ENCODE peak calls at places on chromosome 13, in nine cellular contexts. One of them, this sample, is unnamed. For H3K4me1, the result is how much of the 10 kb centered on the place peaks cover.

GRCh38 chr13:76792680-76793334 is 93.4 kb downstream of the KCTD12 start:
- DNase-seq in foreskin keratinocyte: no peak
- DNase-seq in CD4-positive, CD25-positive, alpha-beta regulatory T cell: no peak
- DNase-seq in upper lobe of left lung: peak
- DNase-seq in OCI-LY7: no peak
- DNase-seq in cardiac muscle cell: no peak
- DNase-seq in tibial nerve: peak
- DNase-seq in esophagus squamous epithelium: no peak
- DNase-seq in mucosa of descending colon: peak
- DNase-seq in this sample: no peak

GRCh38 chr13:44058586-44059238 is 179.0 kb downstream of the LACC1 start:
- DNase-seq in foreskin keratinocyte: no peak
- DNase-seq in mucosa of descending colon: no peak
- DNase-seq in tibial nerve: no peak
- DNase-seq in cardiac muscle cell: no peak
- DNase-seq in OCI-LY7: no peak
- DNase-seq in esophagus squamous epithelium: no peak
- DNase-seq in CD4-positive, CD25-positive, alpha-beta regulatory T cell: no peak
- DNase-seq in upper lobe of left lung: no peak
- DNase-seq in this sample: no peak

GRCh38 chr13:30864352-30865130 is 41.5 kb upstream of the MEDAG start:
- DNase-seq in esophagus squamous epithelium: no peak
- DNase-seq in tibial nerve: no peak
- DNase-seq in upper lobe of left lung: no peak
- DNase-seq in CD4-positive, CD25-positive, alpha-beta regulatory T cell: no peak
- DNase-seq in cardiac muscle cell: no peak
- DNase-seq in foreskin keratinocyte: peak
- DNase-seq in OCI-LY7: no peak
- DNase-seq in mucosa of descending colon: no peak
- DNase-seq in this sample: no peak

GRCh38 chr13:31334547-31334946 is 134.8 kb downstream of the B3GLCT start:
- DNase-seq in mucosa of descending colon: no peak
- DNase-seq in cardiac muscle cell: no peak
- DNase-seq in upper lobe of left lung: no peak
- DNase-seq in foreskin keratinocyte: no peak
- DNase-seq in OCI-LY7: no peak
- DNase-seq in esophagus squamous epithelium: no peak
- DNase-seq in tibial nerve: no peak
- DNase-seq in CD4-positive, CD25-positive, alpha-beta regulatory T cell: no peak
- DNase-seq in this sample: no peak

GRCh38 chr13:67554746-67555452 is 324.8 kb upstream of the PCDH9 start:
- DNase-seq in upper lobe of left lung: no peak
- DNase-seq in cardiac muscle cell: no peak
- DNase-seq in mucosa of descending colon: no peak
- DNase-seq in tibial nerve: no peak
- DNase-seq in OCI-LY7: no peak
- DNase-seq in CD4-positive, CD25-positive, alpha-beta regulatory T cell: no peak
- DNase-seq in esophagus squamous epithelium: no peak
- DNase-seq in foreskin keratinocyte: no peak
- DNase-seq in this sample: no peak

GRCh38 chr13:25860862-25861261 is 191.0 kb downstream of the SHISA2 start:
- DNase-seq in foreskin keratinocyte: peak
- DNase-seq in CD4-positive, CD25-positive, alpha-beta regulatory T cell: no peak
- DNase-seq in esophagus squamous epithelium: no peak
- DNase-seq in mucosa of descending colon: no peak
- DNase-seq in OCI-LY7: no peak
- DNase-seq in upper lobe of left lung: no peak
- DNase-seq in tibial nerve: no peak
- DNase-seq in cardiac muscle cell: no peak
- DNase-seq in this sample: no peak

GRCh38 chr13:73870036-73870741 is 264.0 kb downstream of the KLF12 start:
- DNase-seq in CD4-positive, CD25-positive, alpha-beta regulatory T cell: no peak
- DNase-seq in esophagus squamous epithelium: no peak
- DNase-seq in mucosa of descending colon: peak
- DNase-seq in foreskin keratinocyte: no peak
- DNase-seq in tibial nerve: no peak
- DNase-seq in upper lobe of left lung: no peak
- DNase-seq in OCI-LY7: no peak
- DNase-seq in cardiac muscle cell: no peak
- DNase-seq in this sample: no peak

GRCh38 chr13:49444517-49445395 is 682 bp downstream of the SETDB2 start:
- DNase-seq in esophagus squamous epithelium: no peak
- DNase-seq in upper lobe of left lung: peak
- DNase-seq in foreskin keratinocyte: peak
- DNase-seq in cardiac muscle cell: peak
- DNase-seq in OCI-LY7: peak
- DNase-seq in mucosa of descending colon: peak
- DNase-seq in CD4-positive, CD25-positive, alpha-beta regulatory T cell: peak
- DNase-seq in tibial nerve: peak
- DNase-seq in this sample: no peak

GRCh38 chr13:113832631-113833030 is 31.2 kb downstream of the GAS6 start:
- DNase-seq in cardiac muscle cell: no peak
- DNase-seq in esophagus squamous epithelium: no peak
- DNase-seq in foreskin keratinocyte: no peak
- DNase-seq in upper lobe of left lung: no peak
- DNase-seq in tibial nerve: no peak
- DNase-seq in CD4-positive, CD25-positive, alpha-beta regulatory T cell: no peak
- DNase-seq in OCI-LY7: no peak
- DNase-seq in mucosa of descending colon: no peak
- DNase-seq in this sample: no peak

GRCh38 chr13:30846311-30846710 is 59.8 kb upstream of the MEDAG start:
- DNase-seq in OCI-LY7: no peak
- DNase-seq in foreskin keratinocyte: peak
- DNase-seq in CD4-positive, CD25-positive, alpha-beta regulatory T cell: no peak
- DNase-seq in esophagus squamous epithelium: no peak
- DNase-seq in mucosa of descending colon: no peak
- DNase-seq in tibial nerve: no peak
- DNase-seq in upper lobe of left lung: no peak
- DNase-seq in cardiac muscle cell: no peak
- DNase-seq in this sample: no peak

GRCh38 chr13:49610176-49610575 is 18.1 kb upstream of the ARL11 start:
- DNase-seq in cardiac muscle cell: peak
- DNase-seq in upper lobe of left lung: no peak
- DNase-seq in CD4-positive, CD25-positive, alpha-beta regulatory T cell: no peak
- DNase-seq in mucosa of descending colon: no peak
- DNase-seq in OCI-LY7: peak
- DNase-seq in esophagus squamous epithelium: no peak
- DNase-seq in foreskin keratinocyte: no peak
- DNase-seq in tibial nerve: no peak
- DNase-seq in this sample: no peak

GRCh38 chr13:23642110-23642509 is 71.9 kb downstream of the TNFRSF19 start:
- DNase-seq in tibial nerve: no peak
- DNase-seq in OCI-LY7: no peak
- DNase-seq in upper lobe of left lung: no peak
- DNase-seq in mucosa of descending colon: no peak
- DNase-seq in esophagus squamous epithelium: no peak
- DNase-seq in CD4-positive, CD25-positive, alpha-beta regulatory T cell: no peak
- DNase-seq in cardiac muscle cell: no peak
- DNase-seq in foreskin keratinocyte: no peak
- DNase-seq in this sample: no peak

GRCh38 chr13:72567566-72567965 is 159.9 kb downstream of the MZT1 start:
- DNase-seq in esophagus squamous epithelium: no peak
- DNase-seq in OCI-LY7: no peak
- DNase-seq in foreskin keratinocyte: no peak
- DNase-seq in CD4-positive, CD25-positive, alpha-beta regulatory T cell: no peak
- DNase-seq in cardiac muscle cell: no peak
- DNase-seq in tibial nerve: no peak
- DNase-seq in mucosa of descending colon: no peak
- DNase-seq in upper lobe of left lung: no peak
- DNase-seq in this sample: no peak

GRCh38 chr13:23740002-23740401 is 149.2 kb downstream of the MIPEP start:
- DNase-seq in OCI-LY7: no peak
- DNase-seq in cardiac muscle cell: no peak
- DNase-seq in upper lobe of left lung: no peak
- DNase-seq in foreskin keratinocyte: no peak
- DNase-seq in mucosa of descending colon: no peak
- DNase-seq in tibial nerve: no peak
- DNase-seq in esophagus squamous epithelium: no peak
- DNase-seq in CD4-positive, CD25-positive, alpha-beta regulatory T cell: no peak
- DNase-seq in this sample: no peak

GRCh38 chr13:36745436-36745835 is 71.6 kb downstream of the SERTM1 start:
- DNase-seq in OCI-LY7: no peak
- DNase-seq in foreskin keratinocyte: no peak
- DNase-seq in upper lobe of left lung: no peak
- DNase-seq in cardiac muscle cell: no peak
- DNase-seq in mucosa of descending colon: no peak
- DNase-seq in tibial nerve: no peak
- DNase-seq in esophagus squamous epithelium: no peak
- DNase-seq in CD4-positive, CD25-positive, alpha-beta regulatory T cell: no peak
- DNase-seq in this sample: no peak

GRCh38 chr13:102550507-102550906 is 46.3 kb upstream of the TPP2 start:
- DNase-seq in cardiac muscle cell: no peak
- DNase-seq in tibial nerve: no peak
- DNase-seq in OCI-LY7: no peak
- DNase-seq in foreskin keratinocyte: no peak
- DNase-seq in upper lobe of left lung: no peak
- DNase-seq in mucosa of descending colon: no peak
- DNase-seq in CD4-positive, CD25-positive, alpha-beta regulatory T cell: no peak
- DNase-seq in esophagus squamous epithelium: no peak
- DNase-seq in this sample: no peak

GRCh38 chr13:78147905-78148304 is 229.3 kb upstream of the EDNRB start:
- DNase-seq in esophagus squamous epithelium: no peak
- DNase-seq in upper lobe of left lung: no peak
- DNase-seq in foreskin keratinocyte: peak
- DNase-seq in OCI-LY7: no peak
- DNase-seq in tibial nerve: no peak
- DNase-seq in cardiac muscle cell: no peak
- DNase-seq in CD4-positive, CD25-positive, alpha-beta regulatory T cell: no peak
- DNase-seq in mucosa of descending colon: no peak
- DNase-seq in this sample: no peak

GRCh38 chr13:78334059-78334458 is 269.3 kb downstream of the POU4F1 start:
- DNase-seq in esophagus squamous epithelium: no peak
- DNase-seq in CD4-positive, CD25-positive, alpha-beta regulatory T cell: no peak
- DNase-seq in tibial nerve: no peak
- DNase-seq in mucosa of descending colon: no peak
- DNase-seq in foreskin keratinocyte: no peak
- DNase-seq in cardiac muscle cell: no peak
- DNase-seq in OCI-LY7: no peak
- DNase-seq in upper lobe of left lung: no peak
- DNase-seq in this sample: no peak

GRCh38 chr13:85549819-85550218 is 249.4 kb downstream of the SLITRK6 start:
- DNase-seq in upper lobe of left lung: no peak
- DNase-seq in CD4-positive, CD25-positive, alpha-beta regulatory T cell: no peak
- DNase-seq in cardiac muscle cell: no peak
- DNase-seq in OCI-LY7: no peak
- DNase-seq in foreskin keratinocyte: no peak
- DNase-seq in mucosa of descending colon: no peak
- DNase-seq in tibial nerve: no peak
- DNase-seq in esophagus squamous epithelium: no peak
- DNase-seq in this sample: no peak

GRCh38 chr13:99501952-99502310 is 659 bp downstream of the TM9SF2 start:
- DNase-seq in mucosa of descending colon: peak
- DNase-seq in upper lobe of left lung: peak
- DNase-seq in esophagus squamous epithelium: no peak
- DNase-seq in CD4-positive, CD25-positive, alpha-beta regulatory T cell: no peak
- DNase-seq in foreskin keratinocyte: no peak
- DNase-seq in OCI-LY7: peak
- DNase-seq in cardiac muscle cell: peak
- DNase-seq in tibial nerve: no peak
- DNase-seq in this sample: no peak

GRCh38 chr13:45340422-45341033 is 455 bp downstream of the TPT1 start:
- DNase-seq in cardiac muscle cell: peak
- DNase-seq in esophagus squamous epithelium: peak
- DNase-seq in CD4-positive, CD25-positive, alpha-beta regulatory T cell: peak
- DNase-seq in mucosa of descending colon: peak
- DNase-seq in tibial nerve: peak
- DNase-seq in foreskin keratinocyte: peak
- DNase-seq in upper lobe of left lung: peak
- DNase-seq in OCI-LY7: peak
- DNase-seq in this sample: peak
- H3K4me1 ChIP-seq in cardiac muscle cell: under half
- H3K4me1 ChIP-seq in esophagus squamous epithelium: under half
- H3K4me1 ChIP-seq in CD4-positive, CD25-positive, alpha-beta regulatory T cell: half or more
- H3K4me1 ChIP-seq in mucosa of descending colon: under half
- H3K4me1 ChIP-seq in tibial nerve: under half
- H3K4me1 ChIP-seq in foreskin keratinocyte: under half
- H3K4me1 ChIP-seq in upper lobe of left lung: half or more
- H3K4me1 ChIP-seq in OCI-LY7: under half
- H3K4me1 ChIP-seq in this sample: under half

DNA sequence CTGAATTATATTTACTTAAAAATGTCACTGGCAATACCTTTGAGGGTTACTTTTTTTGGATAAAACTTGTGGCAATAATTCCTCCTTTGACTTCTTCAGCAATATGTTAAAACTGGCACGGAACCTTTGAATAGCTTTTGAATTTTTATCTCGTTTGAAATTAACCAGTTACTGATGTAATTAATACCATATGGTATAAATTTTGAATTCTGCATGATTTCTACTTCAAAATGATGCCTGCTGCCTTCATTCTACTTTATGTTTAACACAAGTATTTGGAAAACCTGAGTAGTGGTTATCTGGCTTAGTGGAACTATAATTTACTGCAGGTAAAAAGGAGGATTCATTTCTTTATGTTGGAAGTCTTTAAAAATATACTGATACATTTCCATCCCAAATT is 85.3 kb downstream of the LRCH1 start:
- DNase-seq in tibial nerve: no peak
- DNase-seq in mucosa of descending colon: no peak
- DNase-seq in OCI-LY7: no peak
- DNase-seq in cardiac muscle cell: no peak
- DNase-seq in CD4-positive, CD25-positive, alpha-beta regulatory T cell: no peak
- DNase-seq in upper lobe of left lung: no peak
- DNase-seq in esophagus squamous epithelium: no peak
- DNase-seq in foreskin keratinocyte: no peak
- DNase-seq in this sample: no peak
- H3K4me1 ChIP-seq in tibial nerve: under half
- H3K4me1 ChIP-seq in mucosa of descending colon: under half
- H3K4me1 ChIP-seq in OCI-LY7: under half
- H3K4me1 ChIP-seq in cardiac muscle cell: under half
- H3K4me1 ChIP-seq in CD4-positive, CD25-positive, alpha-beta regulatory T cell: under half
- H3K4me1 ChIP-seq in upper lobe of left lung: under half
- H3K4me1 ChIP-seq in esophagus squamous epithelium: under half
- H3K4me1 ChIP-seq in foreskin keratinocyte: under half
- H3K4me1 ChIP-seq in this sample: half or more

GRCh38 chr13:46076827-46077226 is 24.3 kb upstream of the ZC3H13 start:
- DNase-seq in foreskin keratinocyte: no peak
- DNase-seq in upper lobe of left lung: no peak
- DNase-seq in esophagus squamous epithelium: no peak
- DNase-seq in OCI-LY7: no peak
- DNase-seq in CD4-positive, CD25-positive, alpha-beta regulatory T cell: no peak
- DNase-seq in cardiac muscle cell: no peak
- DNase-seq in tibial nerve: no peak
- DNase-seq in mucosa of descending colon: no peak
- DNase-seq in this sample: no peak
- H3K4me1 ChIP-seq in foreskin keratinocyte: under half
- H3K4me1 ChIP-seq in upper lobe of left lung: under half
- H3K4me1 ChIP-seq in esophagus squamous epithelium: under half
- H3K4me1 ChIP-seq in OCI-LY7: under half
- H3K4me1 ChIP-seq in CD4-positive, CD25-positive, alpha-beta regulatory T cell: under half
- H3K4me1 ChIP-seq in cardiac muscle cell: under half
- H3K4me1 ChIP-seq in tibial nerve: under half
- H3K4me1 ChIP-seq in mucosa of descending colon: under half
- H3K4me1 ChIP-seq in this sample: under half

DNA sequence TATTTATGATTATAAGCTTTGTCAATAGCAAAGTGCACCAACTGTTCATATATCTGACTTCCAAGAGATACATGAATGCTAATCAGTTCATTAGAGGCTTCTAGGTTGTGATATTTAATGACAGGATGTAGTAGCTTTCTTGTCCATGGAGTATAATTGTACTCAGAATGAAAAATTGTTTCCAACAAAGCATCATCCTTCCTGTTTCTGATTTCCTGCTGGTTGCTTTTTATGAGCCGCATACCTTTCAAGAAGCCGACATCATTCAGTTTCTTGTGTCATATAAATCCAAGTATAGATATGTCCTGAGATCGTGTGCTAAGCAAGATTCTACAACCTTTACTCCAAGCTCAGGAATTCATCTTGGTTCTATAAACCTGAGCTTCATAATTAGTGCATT is 326.6 kb downstream of the DIAPH3 start:
- DNase-seq in mucosa of descending colon: peak
- DNase-seq in CD4-positive, CD25-positive, alpha-beta regulatory T cell: no peak
- DNase-seq in upper lobe of left lung: no peak
- DNase-seq in cardiac muscle cell: no peak
- DNase-seq in foreskin keratinocyte: no peak
- DNase-seq in OCI-LY7: no peak
- DNase-seq in esophagus squamous epithelium: no peak
- DNase-seq in tibial nerve: no peak
- DNase-seq in this sample: no peak
- H3K4me1 ChIP-seq in mucosa of descending colon: under half
- H3K4me1 ChIP-seq in CD4-positive, CD25-positive, alpha-beta regulatory T cell: under half
- H3K4me1 ChIP-seq in upper lobe of left lung: under half
- H3K4me1 ChIP-seq in cardiac muscle cell: under half
- H3K4me1 ChIP-seq in foreskin keratinocyte: under half
- H3K4me1 ChIP-seq in OCI-LY7: under half
- H3K4me1 ChIP-seq in esophagus squamous epithelium: under half
- H3K4me1 ChIP-seq in tibial nerve: under half
- H3K4me1 ChIP-seq in this sample: under half

This sample was measured in ascending aorta.